ENCODE peak calls at places on chromosomes 2 and 18, in seven cellular contexts. T is occipital lobe; L is mesendoderm; J is stimulated activated naive B cell treated with anti-CD40 and anti-IgM and Interleukin-4, amounts not matched to agents 10 μg/mL and 1 μg/mL and 100 μg/mL, for 72 hours; Z is CD4-positive, alpha-beta T cell; S is NCI-H1092; P is NCI-H2081. E is an unnamed sample.

GRCh38 chr2:39202639-39203369 is 41.0 kb downstream of the CDKL4 start:
- DNase-seq in S (no peak), T (no peak), P (no peak), J (no peak), L (peak; percentile 47), Z (no peak), E (peak; percentile 15)

GRCh38 chr2:224958466-224958857 is 83.8 kb downstream of the DOCK10 start:
- DNase-seq in S (no peak), P (no peak), J (no peak), L (no peak), T (no peak), Z (no peak), E (peak; percentile 25)

GRCh38 chr18:10787293-10787901 is 261.6 kb downstream of the NAPG start:
- DNase-seq in J (peak; percentile 64), S (peak; percentile 67), Z (peak; percentile 78), P (peak; percentile 79), L (peak; percentile 75), T (no peak), E (peak; percentile 50)

GRCh38 chr2:200396726-200397348 is 90.3 kb downstream of the SPATS2L start:
- DNase-seq in T (no peak), S (no peak), L (no peak), J (no peak), Z (no peak), P (no peak), E (peak; percentile 43)

GRCh38 chr2:102070058-102070642 is 72.4 kb upstream of the IL1R1 start:
- DNase-seq in T (no peak), S (no peak), Z (no peak), J (no peak), P (no peak), L (no peak), E (peak; percentile 58)

GRCh38 chr2:217824223-217824622 is 178.6 kb downstream of the TNS1 start:
- DNase-seq in Z (no peak), J (no peak), P (no peak), L (no peak), S (no peak), T (no peak), E (no peak)

GRCh38 chr2:102473020-102473419 is at the start of gene SLC9A4:
- DNase-seq in T (no peak), L (peak; percentile 61), S (no peak), J (peak; percentile 29), Z (peak; percentile 44), P (peak; percentile 6), E (peak; percentile 54)

GRCh38 chr18:48851563-48851962 is 99.2 kb downstream of the SMAD7 start:
- DNase-seq in L (no peak), T (no peak), P (no peak), Z (no peak), S (no peak), J (no peak), E (no peak)